ENCODE peak calls at places on chromosomes 16 and 17, in five cellular contexts. One of them, this sample, is unnamed.

GRCh38 chr17:67413399-67413798 is 36.3 kb downstream of the PITPNC1 start:
- DNase-seq in mucosa of descending colon: no peak
- DNase-seq in left ventricle myocardium inferior: no peak
- DNase-seq in CD8-positive, alpha-beta memory T cell: no peak
- DNase-seq in fibroblast of pulmonary artery: no peak
- DNase-seq in this sample: no peak

GRCh38 chr17:74639704-74640142 is 16.2 kb upstream of the CD300E start:
- DNase-seq in mucosa of descending colon: no peak
- DNase-seq in left ventricle myocardium inferior: no peak
- DNase-seq in CD8-positive, alpha-beta memory T cell: no peak
- DNase-seq in fibroblast of pulmonary artery: no peak
- DNase-seq in this sample: peak; percentile 16

GRCh38 chr17:30519707-30520106 is 42.5 kb downstream of the GOSR1 start:
- DNase-seq in mucosa of descending colon: no peak
- DNase-seq in left ventricle myocardium inferior: no peak
- DNase-seq in CD8-positive, alpha-beta memory T cell: no peak
- DNase-seq in fibroblast of pulmonary artery: peak; percentile 94
- DNase-seq in this sample: no peak

GRCh38 chr17:70968302-70968701 is 799.0 kb downstream of the KCNJ2 start:
- DNase-seq in mucosa of descending colon: no peak
- DNase-seq in left ventricle myocardium inferior: no peak
- DNase-seq in CD8-positive, alpha-beta memory T cell: no peak
- DNase-seq in fibroblast of pulmonary artery: no peak
- DNase-seq in this sample: no peak

GRCh38 chr16:54398986-54399385 is 112.4 kb upstream of the IRX3 start:
- DNase-seq in mucosa of descending colon: no peak
- DNase-seq in left ventricle myocardium inferior: no peak
- DNase-seq in CD8-positive, alpha-beta memory T cell: no peak
- DNase-seq in fibroblast of pulmonary artery: no peak
- DNase-seq in this sample: no peak

GRCh38 chr17:71188811-71189492 is 931.9 kb upstream of the SOX9 start:
- DNase-seq in mucosa of descending colon: no peak
- DNase-seq in left ventricle myocardium inferior: no peak
- DNase-seq in CD8-positive, alpha-beta memory T cell: no peak
- DNase-seq in fibroblast of pulmonary artery: peak; percentile 72
- DNase-seq in this sample: no peak

GRCh38 chr17:18891541-18891940 is 33.6 kb downstream of the PRPSAP2 start:
- DNase-seq in mucosa of descending colon: no peak
- DNase-seq in left ventricle myocardium inferior: no peak
- DNase-seq in CD8-positive, alpha-beta memory T cell: no peak
- DNase-seq in fibroblast of pulmonary artery: no peak
- DNase-seq in this sample: no peak

GRCh38 chr17:29930399-29931010 is 477 bp upstream of the SSH2 start:
- DNase-seq in mucosa of descending colon: no peak
- DNase-seq in left ventricle myocardium inferior: no peak
- DNase-seq in CD8-positive, alpha-beta memory T cell: no peak
- DNase-seq in fibroblast of pulmonary artery: no peak
- DNase-seq in this sample: no peak

GRCh38 chr16:57873218-57873617 is 70.9 kb upstream of the KIFC3 start:
- DNase-seq in mucosa of descending colon: no peak
- DNase-seq in left ventricle myocardium inferior: no peak
- DNase-seq in CD8-positive, alpha-beta memory T cell: no peak
- DNase-seq in fibroblast of pulmonary artery: no peak
- DNase-seq in this sample: no peak

GRCh38 chr16:23500866-23501234 is 9.4 kb downstream of the GGA2 start:
- DNase-seq in mucosa of descending colon: no peak
- DNase-seq in left ventricle myocardium inferior: no peak
- DNase-seq in CD8-positive, alpha-beta memory T cell: no peak
- DNase-seq in fibroblast of pulmonary artery: no peak
- DNase-seq in this sample: no peak

GRCh38 chr17:5565808-5566207 is 18.5 kb downstream of the NLRP1 start:
- DNase-seq in mucosa of descending colon: no peak
- DNase-seq in left ventricle myocardium inferior: no peak
- DNase-seq in CD8-positive, alpha-beta memory T cell: no peak
- DNase-seq in fibroblast of pulmonary artery: no peak
- DNase-seq in this sample: no peak

GRCh38 chr16:1494129-1494640 is 1.0 kb downstream of the TELO2 start:
- DNase-seq in mucosa of descending colon: peak; percentile 20
- DNase-seq in left ventricle myocardium inferior: peak; percentile 68
- DNase-seq in CD8-positive, alpha-beta memory T cell: no peak
- DNase-seq in fibroblast of pulmonary artery: peak; percentile 86
- DNase-seq in this sample: no peak

GRCh38 chr16:65808735-65809134 is 557.8 kb upstream of the CDH5 start:
- DNase-seq in mucosa of descending colon: no peak
- DNase-seq in left ventricle myocardium inferior: no peak
- DNase-seq in CD8-positive, alpha-beta memory T cell: no peak
- DNase-seq in fibroblast of pulmonary artery: no peak
- DNase-seq in this sample: no peak

GRCh38 chr17:75352079-75352569 is 53.4 kb downstream of the GRB2 start:
- DNase-seq in mucosa of descending colon: no peak
- DNase-seq in left ventricle myocardium inferior: no peak
- DNase-seq in CD8-positive, alpha-beta memory T cell: no peak
- DNase-seq in fibroblast of pulmonary artery: no peak
- DNase-seq in this sample: no peak

GRCh38 chr16:31052131-31052530 is 18.8 kb downstream of the STX4 start:
- DNase-seq in mucosa of descending colon: no peak
- DNase-seq in left ventricle myocardium inferior: no peak
- DNase-seq in CD8-positive, alpha-beta memory T cell: no peak
- DNase-seq in fibroblast of pulmonary artery: peak; percentile 79
- DNase-seq in this sample: no peak

GRCh38 chr17:71866095-71866494 is 254.7 kb upstream of the SOX9 start:
- DNase-seq in mucosa of descending colon: no peak
- DNase-seq in left ventricle myocardium inferior: no peak
- DNase-seq in CD8-positive, alpha-beta memory T cell: no peak
- DNase-seq in fibroblast of pulmonary artery: no peak
- DNase-seq in this sample: no peak

GRCh38 chr17:29566473-29567361 is at the start of gene ABHD15:
- DNase-seq in mucosa of descending colon: peak; percentile 79
- DNase-seq in left ventricle myocardium inferior: peak; percentile 63
- DNase-seq in CD8-positive, alpha-beta memory T cell: peak; percentile 67
- DNase-seq in fibroblast of pulmonary artery: peak; percentile 63
- DNase-seq in this sample: no peak

GRCh38 chr16:59044616-59045015 is 310.5 kb upstream of the GOT2 start:
- DNase-seq in mucosa of descending colon: no peak
- DNase-seq in left ventricle myocardium inferior: no peak
- DNase-seq in CD8-positive, alpha-beta memory T cell: no peak
- DNase-seq in fibroblast of pulmonary artery: no peak
- DNase-seq in this sample: no peak

GRCh38 chr16:74111583-74111982 is 185.0 kb upstream of the PSMD7 start:
- DNase-seq in mucosa of descending colon: no peak
- DNase-seq in left ventricle myocardium inferior: no peak
- DNase-seq in CD8-positive, alpha-beta memory T cell: no peak
- DNase-seq in fibroblast of pulmonary artery: no peak
- DNase-seq in this sample: no peak

GRCh38 chr16:74107795-74108610 is 188.6 kb upstream of the PSMD7 start:
- DNase-seq in mucosa of descending colon: peak; percentile 71
- DNase-seq in left ventricle myocardium inferior: no peak
- DNase-seq in CD8-positive, alpha-beta memory T cell: no peak
- DNase-seq in fibroblast of pulmonary artery: peak; percentile 7
- DNase-seq in this sample: peak; percentile 60
- H3K4me3 ChIP-seq in mucosa of descending colon: no peak overlapping the region
- H3K4me3 ChIP-seq in left ventricle myocardium inferior: no peak overlapping the region
- H3K4me3 ChIP-seq in CD8-positive, alpha-beta memory T cell: no peak overlapping the region
- H3K4me3 ChIP-seq in fibroblast of pulmonary artery: no peak overlapping the region
- H3K4me3 ChIP-seq in this sample: peak overlapping the region; percentile 56

DNA sequence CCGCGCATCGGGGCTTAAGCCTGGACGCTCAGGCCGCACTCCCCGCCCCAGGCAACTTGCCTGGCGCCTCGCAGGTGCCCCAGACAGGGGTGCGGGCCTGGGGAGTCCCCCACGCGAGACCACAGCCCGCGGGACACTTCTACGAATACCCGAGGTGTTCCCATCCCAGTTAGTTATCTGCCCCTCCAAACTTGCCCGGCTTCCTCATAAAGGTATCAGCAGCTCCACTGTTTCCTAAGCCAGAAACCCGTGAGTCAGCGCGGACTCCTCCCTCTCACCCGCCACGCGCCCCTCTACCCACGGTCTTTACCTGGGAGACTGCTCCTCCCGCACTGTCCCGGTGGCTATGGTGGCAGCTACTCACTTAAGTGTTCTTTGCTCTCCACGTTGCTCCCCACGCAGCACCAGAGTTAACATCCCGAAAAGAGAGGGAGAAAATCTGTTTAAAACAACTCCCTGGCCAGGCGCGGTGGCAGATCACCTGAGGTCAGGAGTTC is 1.0 kb upstream of the CREBBP start:
- DNase-seq in mucosa of descending colon: no peak
- DNase-seq in left ventricle myocardium inferior: no peak
- DNase-seq in CD8-positive, alpha-beta memory T cell: no peak
- DNase-seq in fibroblast of pulmonary artery: no peak
- DNase-seq in this sample: no peak
- H3K4me3 ChIP-seq in mucosa of descending colon: no peak overlapping the region
- H3K4me3 ChIP-seq in left ventricle myocardium inferior: peak overlapping the region; percentile 93
- H3K4me3 ChIP-seq in CD8-positive, alpha-beta memory T cell: no peak overlapping the region
- H3K4me3 ChIP-seq in fibroblast of pulmonary artery: peak overlapping the region; percentile 61
- H3K4me3 ChIP-seq in this sample: peak overlapping the region; percentile 55

DNA sequence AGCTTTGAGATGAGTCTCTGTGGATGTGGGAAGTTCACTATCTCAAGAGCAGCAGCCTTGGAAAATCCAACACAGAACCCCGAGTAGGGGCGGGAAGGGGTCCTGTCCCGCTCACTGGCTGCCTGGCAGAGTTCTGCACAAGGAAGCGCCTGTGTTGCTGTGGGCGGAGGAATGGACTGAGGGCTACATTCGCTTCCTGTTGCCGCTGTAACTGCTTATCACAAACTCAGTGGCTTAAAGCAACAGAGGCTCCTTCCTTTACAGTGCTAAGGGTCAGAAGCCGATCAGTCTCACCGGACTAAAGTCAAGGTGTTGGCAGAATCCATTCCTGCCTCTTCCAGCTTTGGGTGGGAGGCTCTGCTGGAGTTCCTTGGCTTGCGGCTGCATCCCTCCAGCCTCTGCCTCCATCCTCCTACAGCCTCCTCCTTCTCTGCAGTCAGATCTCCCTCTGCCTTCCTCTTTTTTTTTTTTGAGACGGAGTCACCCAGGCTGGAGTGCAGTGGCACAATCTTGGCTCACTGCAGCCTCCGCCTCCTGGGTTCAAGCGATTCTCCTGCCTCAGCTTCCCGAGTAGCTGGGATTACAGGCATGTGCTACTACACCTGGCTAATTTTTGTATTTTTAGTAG is 305.3 kb downstream of the SEC14L1 start:
- DNase-seq in mucosa of descending colon: peak; percentile 78
- DNase-seq in left ventricle myocardium inferior: no peak
- DNase-seq in CD8-positive, alpha-beta memory T cell: peak; percentile 68
- DNase-seq in fibroblast of pulmonary artery: peak; percentile 71
- DNase-seq in this sample: peak; percentile 75
- H3K4me3 ChIP-seq in mucosa of descending colon: no peak overlapping the region
- H3K4me3 ChIP-seq in left ventricle myocardium inferior: peak overlapping the region; percentile 15
- H3K4me3 ChIP-seq in CD8-positive, alpha-beta memory T cell: peak overlapping the region; percentile 66
- H3K4me3 ChIP-seq in fibroblast of pulmonary artery: no peak overlapping the region
- H3K4me3 ChIP-seq in this sample: peak overlapping the region; percentile 31

DNA sequence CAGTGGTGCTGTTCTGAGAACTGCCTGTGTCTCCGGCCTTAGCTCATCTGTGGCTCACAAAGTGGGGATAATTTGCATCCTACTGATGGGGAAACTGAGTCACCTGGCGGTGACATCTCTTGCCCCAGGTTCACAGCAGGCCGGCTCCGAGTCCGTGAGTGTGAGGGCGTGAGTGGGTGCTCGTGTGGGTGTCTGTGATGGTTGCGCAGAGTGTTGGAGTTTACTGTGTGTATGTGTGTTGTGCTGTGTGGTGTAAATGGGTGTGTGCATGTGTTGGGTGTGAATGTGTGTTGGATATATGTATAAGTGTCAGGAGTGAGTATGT is 90.6 kb upstream of the GSE1 start:
- DNase-seq in mucosa of descending colon: no peak
- DNase-seq in left ventricle myocardium inferior: no peak
- DNase-seq in CD8-positive, alpha-beta memory T cell: no peak
- DNase-seq in fibroblast of pulmonary artery: no peak
- DNase-seq in this sample: no peak
- H3K4me3 ChIP-seq in mucosa of descending colon: no peak overlapping the region
- H3K4me3 ChIP-seq in left ventricle myocardium inferior: no peak overlapping the region
- H3K4me3 ChIP-seq in CD8-positive, alpha-beta memory T cell: no peak overlapping the region
- H3K4me3 ChIP-seq in fibroblast of pulmonary artery: no peak overlapping the region
- H3K4me3 ChIP-seq in this sample: no peak overlapping the region

This sample was measured in Jurkat, Clone E6-1.